ENCODE peak calls at places on chromosomes 2 and 18, in four cellular contexts. W is K562, H is GM12878, I is HepG2. O is an unnamed sample.

GRCh38 chr2:144326845-144327244 is 193.1 kb downstream of the ZEB2 start:
- DNase-seq in W (no peak), H (no peak), I (no peak), O (no peak)

GRCh38 chr2:240252191-240252871 is 111.9 kb upstream of the OTOS start:
- DNase-seq in W (no peak), H (no peak), I (no peak), O (no peak)

GRCh38 chr2:224083631-224084030 is 44.5 kb upstream of the SERPINE2 start:
- DNase-seq in W (no peak), H (no peak), I (no peak), O (no peak)

GRCh38 chr2:102604754-102605153 is 14.6 kb upstream of the SLC9A2 start:
- DNase-seq in W (no peak), H (no peak), I (no peak), O (no peak)

GRCh38 chr2:235444101-235444597 is 49.7 kb upstream of the AGAP1 start:
- DNase-seq in W (peak), H (no peak), I (peak), O (no peak)

GRCh38 chr18:49168970-49169619 is 218.3 kb upstream of the SMAD7 start:
- DNase-seq in W (no peak), H (peak), I (peak), O (no peak)

GRCh38 chr18:45103319-45104070 is 422.8 kb downstream of the SETBP1 start:
- DNase-seq in W (no peak), H (peak), I (no peak), O (no peak)

GRCh38 chr2:29367986-29368677 is 252.9 kb downstream of the CLIP4 start:
- DNase-seq in W (no peak), H (no peak), I (no peak), O (no peak)

GRCh38 chr2:239093956-239094355 is 246.1 kb downstream of the TWIST2 start:
- DNase-seq in W (no peak), H (no peak), I (no peak), O (no peak)
- TF ChIP-seq FOXK2 in W (no peak), H (no peak), I (no peak), O (no peak)

GRCh38 chr2:134539946-134540345 is 178.9 kb downstream of the TMEM163 start:
- DNase-seq in W (no peak), H (no peak), I (no peak), O (no peak)
- TF ChIP-seq BHLHE40 in W (no peak), H (no peak), I (no peak), O (no peak)

DNA sequence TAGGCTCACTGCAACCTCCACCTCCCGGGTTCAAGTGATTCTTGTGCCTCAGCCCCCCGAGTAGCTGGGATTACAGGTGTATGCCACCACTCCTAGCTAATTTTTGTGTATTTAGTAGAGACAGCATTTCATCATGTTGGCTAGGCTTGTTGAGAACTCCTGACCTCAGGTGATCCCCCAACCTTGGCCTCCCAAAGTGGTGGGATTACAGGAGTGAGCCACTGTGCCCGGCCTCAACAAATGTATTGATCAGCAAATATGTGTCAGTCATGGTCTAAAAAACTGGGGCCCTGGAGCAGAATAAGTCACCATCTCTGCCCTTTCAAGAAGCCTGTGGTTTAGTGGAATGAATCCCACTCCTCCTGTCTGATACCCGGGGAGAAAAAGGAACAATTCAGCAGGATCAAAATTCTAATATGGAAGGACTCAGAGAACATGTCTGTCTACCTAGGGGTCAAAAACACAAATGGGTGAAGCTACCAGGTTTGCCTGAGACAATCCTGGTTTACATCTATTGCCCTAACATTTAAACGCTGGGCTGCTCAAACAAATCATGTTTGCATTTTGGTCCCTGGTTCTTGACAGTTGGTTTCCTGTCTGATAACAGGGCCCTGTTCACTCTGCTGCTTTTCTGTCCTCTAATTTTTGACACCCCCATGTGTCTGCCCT is 21.6 kb downstream of the GCKR start:
- DNase-seq in W (no peak), H (no peak), I (peak), O (no peak)
- TF ChIP-seq FOXK2 in W (no peak), H (no peak), I (no peak), O (no peak)

DNA sequence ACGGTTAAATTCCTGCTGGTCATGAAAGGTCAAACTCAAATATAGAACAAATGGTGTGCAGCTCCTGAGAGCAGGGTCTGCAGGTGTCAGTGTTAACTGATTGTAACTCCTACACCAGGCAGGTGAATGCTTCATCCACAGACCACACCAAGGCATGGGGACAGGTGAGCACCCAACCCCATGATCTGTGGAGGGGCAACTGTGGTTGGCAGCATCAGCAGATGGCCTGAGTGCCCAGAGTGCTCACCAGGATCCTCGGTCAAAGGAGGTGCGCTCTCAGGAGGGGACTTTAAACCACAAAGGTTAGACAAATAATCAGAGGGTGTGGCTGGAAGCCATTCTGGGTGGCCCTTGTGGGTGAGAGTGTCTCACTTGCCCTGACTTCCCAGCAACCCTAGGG is 44.5 kb downstream of the PTGR3 start:
- DNase-seq in W (no peak), H (no peak), I (no peak), O (no peak)
- TF ChIP-seq BHLHE40 in W (no peak), H (no peak), I (no peak), O (no peak)

GRCh38 chr18:32907215-32907590 is 134.4 kb upstream of the KLHL14 start:
- DNase-seq in W (no peak), H (no peak), I (no peak), O (no peak)

GRCh38 chr18:32911660-32912284 is 138.9 kb upstream of the KLHL14 start:
- DNase-seq in W (no peak), H (no peak), I (no peak), O (no peak)

GRCh38 chr18:32907656-32908441 is 135.0 kb upstream of the KLHL14 start:
- DNase-seq in W (no peak), H (no peak), I (no peak), O (no peak)

GRCh38 chr18:32909798-32910561 is 137.2 kb upstream of the KLHL14 start:
- DNase-seq in W (no peak), H (no peak), I (peak), O (no peak)

DNA sequence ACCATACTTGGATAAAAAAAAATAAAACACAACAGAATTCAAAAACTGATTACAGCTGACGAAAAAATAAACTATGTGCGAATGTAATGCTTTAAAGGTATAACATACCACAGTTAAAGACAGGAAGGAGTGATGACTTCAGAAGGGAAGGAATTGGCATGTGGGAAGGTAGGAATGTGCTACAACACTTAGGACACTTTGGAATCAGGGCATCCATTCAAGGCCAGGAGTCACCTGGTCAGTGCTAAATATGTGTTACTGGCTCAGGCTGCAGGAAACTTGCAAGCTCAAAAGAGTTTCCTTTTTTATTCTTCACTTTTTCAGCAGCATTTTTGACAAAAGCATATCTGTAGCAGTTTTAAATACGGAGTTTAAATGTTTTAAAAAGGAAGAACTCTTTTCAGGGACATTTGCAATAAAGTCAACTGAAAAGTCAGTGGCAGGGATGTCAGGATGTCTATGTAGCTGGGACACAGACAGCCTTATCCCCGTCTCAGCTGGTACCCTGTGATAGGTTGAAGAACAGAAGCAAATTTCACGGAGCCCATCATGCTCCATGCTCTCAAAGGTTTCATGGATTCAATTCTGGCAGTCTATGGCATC is 138.0 kb upstream of the KLHL14 start:
- DNase-seq in W (no peak), H (no peak), I (peak), O (no peak)
- TF ChIP-seq FOXK2 in W (no peak), H (no peak), I (no peak), O (no peak)

DNA sequence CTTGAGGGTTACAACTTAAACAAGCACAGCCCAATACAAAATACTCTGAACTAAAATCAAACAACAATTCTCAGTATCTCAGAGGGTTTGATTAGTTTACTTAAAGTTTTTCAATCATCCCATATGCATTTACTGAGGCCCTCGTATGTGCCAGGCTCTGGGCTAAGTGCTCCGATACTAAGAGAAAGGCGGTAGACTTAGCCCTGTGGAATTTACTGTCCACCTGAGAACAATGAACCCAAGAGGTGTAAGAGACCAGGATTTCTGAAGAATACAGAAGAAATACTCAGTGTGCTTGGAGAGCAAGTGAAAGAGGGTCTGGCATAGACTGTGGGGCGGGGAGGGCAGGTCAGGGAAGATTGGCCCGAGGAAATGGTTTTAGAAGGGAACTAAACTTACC is 25.1 kb upstream of the SCYGR1 start:
- DNase-seq in W (no peak), H (no peak), I (no peak), O (no peak)
- TF ChIP-seq BHLHE40 in W (no peak), H (no peak), I (no peak), O (no peak)

DNA sequence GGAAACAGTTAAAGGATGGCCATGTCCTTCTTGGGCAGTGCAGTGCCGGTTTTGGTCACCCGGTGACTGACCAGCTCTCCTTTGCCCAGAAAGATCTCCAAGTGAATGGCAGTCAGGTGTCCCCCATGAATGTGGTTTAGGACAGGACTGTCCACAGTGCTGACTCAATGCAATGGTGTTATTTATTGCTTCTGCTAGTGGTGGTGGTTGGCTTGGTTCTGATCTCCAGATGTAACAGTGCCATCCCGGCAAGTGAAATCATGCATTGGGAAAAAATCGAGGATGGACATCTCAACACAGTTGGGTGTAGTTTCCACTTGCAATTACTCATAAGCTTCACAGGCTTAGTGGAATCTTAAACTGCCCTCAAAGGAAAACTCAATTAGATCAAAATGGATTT is 81.9 kb downstream of the TGOLN2 start:
- DNase-seq in W (no peak), H (no peak), I (no peak), O (no peak)
- TF ChIP-seq FOXK2 in W (no peak), H (no peak), I (no peak), O (no peak)

DNA sequence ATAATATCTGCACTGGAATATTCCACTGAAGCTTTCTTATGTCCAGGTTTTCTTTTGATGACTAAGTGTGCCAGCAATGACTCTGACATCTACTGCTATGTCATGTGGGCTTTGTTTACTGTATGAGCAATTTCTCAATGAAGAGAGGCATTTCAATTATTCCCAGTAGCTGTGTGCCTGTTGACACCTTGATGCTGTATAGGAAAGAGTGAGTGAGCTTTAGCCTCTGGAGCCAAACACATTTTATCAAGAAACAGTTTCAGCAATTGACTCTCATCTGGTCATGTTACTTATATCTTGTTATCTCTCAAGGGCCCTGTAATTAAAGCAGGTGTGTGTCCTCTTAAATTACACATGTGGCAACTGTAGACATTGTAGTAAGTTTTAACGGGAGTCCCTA is 493.2 kb upstream of the FANCL start:
- DNase-seq in W (peak), H (no peak), I (peak), O (no peak)
- TF ChIP-seq BHLHE40 in W (no peak), H (no peak), I (no peak), O (no peak)

GRCh38 chr2:105580870-105581567 is 163.7 kb upstream of the NCK2 start:
- DNase-seq in W (no peak), H (no peak), I (no peak), O (no peak)
- TF ChIP-seq FOXK2 in W (no peak), H (no peak), I (no peak), O (no peak)

GRCh38 chr2:168796583-168797285 is 5.7 kb upstream of the NOSTRIN start:
- DNase-seq in W (peak), H (no peak), I (no peak), O (no peak)
- TF ChIP-seq BHLHE40 in W (peak), H (no peak), I (no peak), O (no peak)

O was measured in HEK293T.